ENCODE peak calls at places on chromosomes 16 and 17, in five cellular contexts. C is HFFc6, V is RWPE1, N is IMR-90, T is neural progenitor cell. L is an unnamed sample.

GRCh38 chr16:23587726-23588125 is 8.4 kb downstream of the NDUFAB1 start:
- DNase-seq in C (peak), V (no peak), N (peak), T (no peak), L (no peak)

GRCh38 chr16:75477680-75478473 is 13.4 kb upstream of the TMEM170A start:
- DNase-seq in C (no peak), V (no peak), N (no peak), T (no peak), L (no peak)

GRCh38 chr17:41326173-41327145 is 10.9 kb upstream of the KRTAP17-1 start:
- DNase-seq in C (no peak), V (no peak), N (no peak), T (no peak), L (no peak)

GRCh38 chr17:8110907-8111306 is 7.4 kb downstream of the ALOXE3 start:
- DNase-seq in C (no peak), V (no peak), N (no peak), T (no peak), L (no peak)

GRCh38 chr17:39623356-39623950 is 3.3 kb upstream of the PPP1R1B start:
- DNase-seq in C (peak), V (peak), N (peak), T (peak), L (peak)

GRCh38 chr16:30075503-30076275 is at the start of gene PPP4C:
- DNase-seq in C (peak), V (peak), N (peak), T (peak), L (peak)

GRCh38 chr16:1428511-1428910 is 2.4 kb upstream of the PERCC1 start:
- DNase-seq in C (no peak), V (no peak), N (no peak), T (peak), L (peak)

GRCh38 chr16:24013733-24014645 is 178.2 kb downstream of the PRKCB start:
- DNase-seq in C (no peak), V (peak), N (no peak), T (no peak), L (no peak)

GRCh38 chr17:68509151-68510057 is 2.8 kb upstream of the PRKAR1A start:
- DNase-seq in C (no peak), V (no peak), N (no peak), T (no peak), L (no peak)

GRCh38 chr17:64343833-64344637 is 46.6 kb downstream of the PECAM1 start:
- DNase-seq in C (peak), V (no peak), N (peak), T (peak), L (no peak)

GRCh38 chr16:72427001-72427785 is 255.2 kb upstream of the PMFBP1 start:
- DNase-seq in C (no peak), V (no peak), N (no peak), T (no peak), L (no peak)

GRCh38 chr17:8991514-8992285 is 26.2 kb upstream of the PIK3R5 start:
- DNase-seq in C (peak), V (peak), N (peak), T (peak), L (peak)

GRCh38 chr16:55089600-55089999 is 158.9 kb downstream of the IRX5 start:
- DNase-seq in C (no peak), V (no peak), N (no peak), T (no peak), L (no peak)

GRCh38 chr16:82641336-82641984 is 14.7 kb downstream of the CDH13 start:
- DNase-seq in C (peak), V (no peak), N (peak), T (no peak), L (no peak)

GRCh38 chr16:54628796-54629625 is 301.7 kb upstream of the IRX5 start:
- DNase-seq in C (no peak), V (no peak), N (no peak), T (no peak), L (no peak)

GRCh38 chr17:45110676-45111611 is 21.4 kb downstream of the PLCD3 start:
- DNase-seq in C (no peak), V (no peak), N (no peak), T (no peak), L (no peak)

GRCh38 chr16:57732011-57732410 is 3.6 kb upstream of the KATNB1 start:
- DNase-seq in C (peak), V (no peak), N (peak), T (no peak), L (no peak)

GRCh38 chr16:2702871-2703745 is 16.9 kb downstream of the PRSS27 start:
- DNase-seq in C (no peak), V (no peak), N (no peak), T (no peak), L (no peak)

GRCh38 chr17:72394531-72394930 is 273.7 kb downstream of the SOX9 start:
- DNase-seq in C (no peak), V (no peak), N (no peak), T (no peak), L (no peak)

DNA sequence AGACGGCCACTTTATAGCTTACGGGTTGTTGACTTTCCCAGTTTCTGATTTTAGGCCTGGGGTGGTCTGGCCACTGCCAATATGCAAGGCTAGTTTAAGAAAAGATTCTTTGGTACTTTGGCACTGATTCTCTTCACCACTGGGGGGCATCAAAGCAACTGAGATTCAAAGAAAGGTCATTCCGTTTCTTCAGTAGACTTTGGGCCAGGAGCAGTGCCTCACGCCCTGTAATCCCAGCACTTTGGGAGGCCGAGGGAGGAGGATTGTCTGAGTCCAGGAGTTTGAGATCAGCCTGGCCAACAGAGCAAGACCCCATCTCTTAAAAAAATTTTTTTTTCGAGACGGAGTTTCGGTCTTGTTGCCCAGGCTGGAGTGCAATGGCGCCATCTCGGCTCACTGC is 53.0 kb downstream of the RPA1 start:
- DNase-seq in C (peak), V (peak), N (peak), T (peak), L (peak)
- TF ChIP-seq CTCF in C (peak), V (peak), N (peak), T (peak), L (peak)

GRCh38 chr17:29107084-29107483 is 64.1 kb downstream of the PIPOX start:
- DNase-seq in C (no peak), V (no peak), N (no peak), T (no peak), L (no peak)

GRCh38 chr17:29109477-29110371 is 66.8 kb downstream of the PIPOX start:
- DNase-seq in C (no peak), V (no peak), N (no peak), T (peak), L (peak)

GRCh38 chr17:29110372-29110757 is 67.4 kb downstream of the PIPOX start:
- DNase-seq in C (no peak), V (no peak), N (no peak), T (no peak), L (no peak)

GRCh38 chr17:29108806-29109476 is 66.0 kb downstream of the PIPOX start:
- DNase-seq in C (no peak), V (no peak), N (no peak), T (no peak), L (no peak)

GRCh38 chr17:29107933-29108805 is 65.2 kb downstream of the PIPOX start:
- DNase-seq in C (no peak), V (peak), N (no peak), T (no peak), L (no peak)
- TF ChIP-seq CTCF in C (no peak), V (no peak), N (no peak), T (no peak), L (no peak)

GRCh38 chr17:57578608-57578990 is 166.5 kb downstream of the CCDC182 start:
- DNase-seq in C (no peak), V (no peak), N (peak), T (no peak), L (no peak)

GRCh38 chr17:57577751-57578607 is 167.1 kb downstream of the CCDC182 start:
- DNase-seq in C (peak), V (no peak), N (peak), T (peak), L (no peak)

GRCh38 chr17:57579245-57579644 is 165.9 kb downstream of the CCDC182 start:
- DNase-seq in C (no peak), V (no peak), N (no peak), T (no peak), L (no peak)

GRCh38 chr17:57582881-57583756 is 162.0 kb downstream of the CCDC182 start:
- DNase-seq in C (no peak), V (no peak), N (no peak), T (no peak), L (no peak)

DNA sequence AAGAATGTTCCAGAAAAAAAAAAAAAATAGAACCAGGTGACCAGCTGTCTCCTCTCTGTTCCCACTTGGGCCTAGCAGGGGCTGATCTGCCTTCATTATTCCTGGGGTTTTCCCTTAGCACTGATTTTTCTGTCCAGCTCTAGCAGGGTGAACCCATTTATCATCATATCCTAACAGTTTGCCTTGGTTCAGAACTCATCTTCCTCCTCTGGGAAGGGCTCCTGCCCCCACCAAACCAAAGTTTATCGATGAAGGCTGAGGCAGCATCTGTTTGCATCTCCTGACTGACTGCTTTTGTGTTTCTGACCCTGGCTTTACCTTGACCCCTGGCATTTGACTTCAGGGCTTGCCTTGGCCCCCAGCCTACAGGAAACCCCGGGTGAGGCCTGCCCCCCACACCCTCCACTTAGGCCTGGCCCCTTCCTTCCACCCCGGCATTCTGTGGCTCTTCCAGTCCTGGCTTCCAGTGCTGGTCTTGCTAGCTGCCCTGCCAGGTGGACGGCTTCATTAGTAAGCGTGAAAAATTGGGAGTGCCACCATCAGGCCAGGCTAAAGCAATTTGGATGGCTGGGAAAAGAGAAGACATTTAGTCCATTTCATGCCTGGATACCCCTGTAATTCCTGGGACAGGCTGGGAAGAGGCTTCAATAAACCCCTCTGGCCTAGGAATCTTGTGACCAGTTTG is 164.9 kb downstream of the CCDC182 start:
- DNase-seq in C (no peak), V (no peak), N (no peak), T (peak), L (no peak)
- TF ChIP-seq CTCF in C (no peak), V (no peak), N (no peak), T (no peak), L (no peak)

DNA sequence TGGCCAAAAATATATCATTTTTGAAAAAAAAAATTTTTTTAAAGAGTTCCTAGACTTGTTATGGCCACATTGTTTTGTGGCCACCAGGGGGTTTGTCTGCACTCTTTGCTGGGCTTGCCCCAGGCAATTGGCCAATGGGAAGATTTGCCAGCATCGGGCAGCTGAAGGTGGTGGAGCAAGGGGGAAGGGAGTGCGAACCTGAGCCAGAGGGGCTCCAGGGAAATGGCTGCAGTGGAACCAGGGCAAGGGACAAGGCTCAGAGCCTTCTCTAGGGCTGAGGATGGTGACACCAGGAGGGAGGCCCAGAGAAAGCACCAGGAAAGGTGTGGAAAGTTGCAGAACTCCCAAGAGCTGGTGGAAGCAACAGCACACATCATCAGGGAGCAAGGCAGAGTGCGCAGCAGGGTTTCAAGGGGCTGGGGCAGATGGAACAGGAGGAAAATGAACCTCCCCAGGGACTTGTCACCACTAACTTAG is 15.5 kb upstream of the CMIP start:
- DNase-seq in C (peak), V (peak), N (peak), T (peak), L (peak)
- TF ChIP-seq CTCF in C (peak), V (peak), N (peak), T (peak), L (peak)

DNA sequence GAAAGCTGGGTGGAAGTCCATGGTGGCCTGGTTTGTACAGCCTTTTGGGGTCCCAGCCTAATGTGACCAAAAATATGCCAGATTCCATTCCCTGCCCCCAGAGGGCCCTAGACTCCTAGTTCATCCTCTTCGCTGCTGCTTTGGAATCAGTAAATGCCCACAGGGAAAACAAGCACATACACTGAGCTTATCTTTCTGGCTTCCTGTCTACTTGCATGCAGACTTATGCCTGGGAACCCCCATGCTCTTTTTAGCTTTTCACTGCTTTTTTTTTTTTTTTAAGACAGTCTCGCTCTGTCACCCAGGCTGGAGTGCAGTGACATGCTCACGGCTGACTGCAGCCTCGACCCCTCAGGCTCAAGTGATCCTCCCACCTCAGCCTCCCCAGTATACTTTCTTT is 6.2 kb upstream of the CD300LG start:
- DNase-seq in C (no peak), V (no peak), N (peak), T (peak), L (no peak)
- TF ChIP-seq CTCF in C (peak), V (no peak), N (peak), T (peak), L (peak)

DNA sequence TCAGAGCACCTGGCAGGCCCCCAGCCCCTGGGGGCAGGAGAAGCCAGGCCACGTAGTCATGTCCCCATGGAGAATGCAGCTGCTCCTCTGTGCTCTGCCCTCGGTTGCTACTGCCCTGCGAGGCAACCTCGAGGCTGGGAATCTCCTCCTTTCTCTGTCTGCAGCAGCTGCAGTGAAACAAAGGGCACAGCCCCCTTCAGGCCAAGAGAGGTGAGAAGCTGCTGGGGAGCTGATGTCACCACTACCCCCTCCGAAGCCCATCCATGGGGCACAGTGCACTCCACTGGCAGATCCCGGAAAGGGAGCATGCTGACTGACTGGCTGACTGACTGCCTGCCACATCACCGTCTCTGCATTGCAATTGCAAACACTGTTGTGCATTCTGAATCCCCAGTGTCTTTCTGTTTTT is 103.7 kb downstream of the GRIN2A start:
- DNase-seq in C (no peak), V (no peak), N (no peak), T (peak), L (peak)
- TF ChIP-seq CTCF in C (peak), V (no peak), N (no peak), T (peak), L (peak)

GRCh38 chr16:14339694-14340093 is 268.6 kb downstream of the MRTFB start:
- DNase-seq in C (no peak), V (no peak), N (no peak), T (no peak), L (no peak)

GRCh38 chr16:14338236-14338635 is 267.1 kb downstream of the MRTFB start:
- DNase-seq in C (no peak), V (no peak), N (no peak), T (no peak), L (no peak)

GRCh38 chr16:14344292-14344691 is 273.2 kb downstream of the MRTFB start:
- DNase-seq in C (no peak), V (no peak), N (peak), T (no peak), L (peak)

GRCh38 chr16:14338969-14339368 is 267.9 kb downstream of the MRTFB start:
- DNase-seq in C (no peak), V (no peak), N (no peak), T (no peak), L (no peak)

DNA sequence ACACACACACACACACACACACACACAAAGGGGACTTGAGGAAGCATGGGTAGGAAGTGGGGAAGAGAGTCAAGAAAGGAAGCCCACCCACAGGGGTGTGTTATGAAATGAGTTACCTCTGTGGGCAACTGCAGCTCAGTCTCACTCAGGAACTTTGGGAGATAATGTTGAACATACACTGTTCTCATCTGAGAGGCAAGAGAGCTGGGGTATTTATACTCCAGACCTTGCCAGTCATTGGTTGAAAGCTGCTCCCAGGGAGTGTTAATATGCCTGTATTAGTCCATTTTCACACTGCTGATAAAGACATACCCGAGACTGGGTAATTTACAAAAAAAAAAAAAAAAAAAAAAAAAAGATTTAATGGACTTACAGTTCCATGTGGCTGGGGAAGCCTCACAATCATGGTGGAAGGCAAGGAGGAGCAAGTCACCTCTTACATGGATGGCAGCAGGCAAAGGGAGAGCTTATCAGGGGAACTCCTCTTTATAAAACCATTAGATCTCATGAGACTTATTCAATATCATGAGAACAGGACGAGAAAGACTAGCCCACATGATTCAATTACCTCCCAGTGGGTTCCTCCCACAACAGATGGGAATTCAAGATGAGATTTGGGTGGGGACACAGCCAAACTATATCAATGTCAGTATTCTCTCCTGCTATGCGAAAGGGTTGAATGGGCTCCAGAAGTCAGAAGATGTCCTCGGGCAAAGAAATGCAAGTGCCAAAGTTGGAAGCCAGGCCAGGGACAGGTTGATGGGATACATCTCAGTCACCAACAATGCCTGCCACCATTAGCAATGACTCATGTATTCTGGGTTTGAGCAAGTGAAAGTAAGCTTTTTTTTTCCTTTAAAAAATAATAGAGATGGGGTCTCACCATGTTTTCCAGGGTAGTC is 270.5 kb downstream of the MRTFB start:
- DNase-seq in C (no peak), V (no peak), N (no peak), T (no peak), L (no peak)
- TF ChIP-seq CTCF in C (no peak), V (no peak), N (no peak), T (no peak), L (no peak)

DNA sequence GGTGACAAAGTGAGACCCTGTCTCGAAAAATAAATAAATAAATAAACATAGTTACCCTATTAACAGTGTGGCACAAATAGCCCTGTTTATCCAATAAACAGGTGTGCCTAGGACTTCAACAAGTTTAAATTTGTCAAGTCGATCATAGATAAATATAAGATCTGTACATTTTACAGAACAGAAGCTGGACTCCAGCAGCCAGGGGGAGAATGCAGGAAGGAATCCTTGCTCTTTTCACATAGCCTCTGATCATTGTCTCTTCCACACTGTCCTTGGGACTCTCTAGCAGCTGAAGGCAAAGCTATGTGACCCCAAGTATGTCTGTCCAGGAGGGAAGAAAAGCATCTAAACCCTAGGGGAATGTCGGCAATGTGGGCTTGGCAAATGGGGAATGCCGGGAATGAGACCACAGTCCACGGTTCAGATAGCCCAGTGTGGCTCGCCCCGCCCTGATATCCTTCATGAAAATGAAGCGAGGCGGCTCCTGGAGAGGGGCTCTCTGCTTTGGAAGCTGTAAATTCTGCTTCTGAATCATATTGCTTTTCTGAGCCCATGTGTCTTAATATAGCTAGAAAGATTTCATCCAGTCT is 24.8 kb upstream of the GRB2 start:
- DNase-seq in C (peak), V (no peak), N (peak), T (peak), L (peak)
- TF ChIP-seq CTCF in C (peak), V (no peak), N (no peak), T (no peak), L (no peak)

GRCh38 chr17:37570527-37571093 is 38.6 kb downstream of the SYNRG start:
- DNase-seq in C (peak), V (peak), N (peak), T (peak), L (peak)
- TF ChIP-seq CTCF in C (peak), V (peak), N (peak), T (peak), L (peak)

GRCh38 chr17:74592087-74592990 is at the start of gene CD300LD:
- DNase-seq in C (no peak), V (no peak), N (no peak), T (no peak), L (no peak)
- TF ChIP-seq CTCF in C (no peak), V (no peak), N (no peak), T (no peak), L (no peak)

L was measured in H9.